ENCODE peak calls at places on chromosome 7, in nine cellular contexts. J, X, N, C, T, R, G, V and W are unnamed samples.

GRCh38 chr7:55065079-55065478 is 46.3 kb downstream of the EGFR start:
- DNase-seq in J (no peak), X (peak), N (peak), C (peak), T (peak), R (no peak), G (no peak), V (peak), W (no peak)

GRCh38 chr7:151518781-151519044 is 982 bp downstream of the RHEB start:
- DNase-seq in J (no peak), X (no peak), N (no peak), C (no peak), T (no peak), R (no peak), G (no peak), V (no peak), W (no peak)

GRCh38 chr7:70668606-70669358 is 463.2 kb upstream of the GALNT17 start:
- DNase-seq in J (no peak), X (peak), N (no peak), C (no peak), T (no peak), R (peak), G (no peak), V (no peak), W (no peak)

GRCh38 chr7:135774284-135774683 is 25.7 kb upstream of the FAM180A start:
- DNase-seq in J (no peak), X (no peak), N (no peak), C (peak), T (peak), R (peak), G (no peak), V (peak), W (no peak)

GRCh38 chr7:48636391-48637015 is 287.8 kb upstream of the CDC14C start:
- DNase-seq in J (no peak), X (peak), N (no peak), C (no peak), T (no peak), R (no peak), G (no peak), V (no peak), W (no peak)

GRCh38 chr7:25860206-25860881 is 291.7 kb upstream of the NFE2L3 start:
- DNase-seq in J (no peak), X (no peak), N (no peak), C (no peak), T (no peak), R (no peak), G (no peak), V (no peak), W (no peak)

GRCh38 chr7:94289071-94289470 is 105.6 kb upstream of the COL1A2 start:
- DNase-seq in J (no peak), X (peak), N (peak), C (peak), T (peak), R (peak), G (no peak), V (peak), W (peak)

GRCh38 chr7:37322831-37323230 is 125.8 kb downstream of the ELMO1 start:
- DNase-seq in J (no peak), X (no peak), N (no peak), C (no peak), T (no peak), R (no peak), G (no peak), V (no peak), W (no peak)

GRCh38 chr7:130486114-130486962 is 5.5 kb upstream of the MEST start:
- DNase-seq in J (peak), X (peak), N (peak), C (no peak), T (peak), R (peak), G (no peak), V (no peak), W (no peak)

GRCh38 chr7:101370836-101371235 is 8.2 kb downstream of the COL26A1 start:
- DNase-seq in J (no peak), X (no peak), N (no peak), C (no peak), T (no peak), R (no peak), G (no peak), V (no peak), W (no peak)

GRCh38 chr7:1370738-1371137 is 88.5 kb downstream of the MICALL2 start:
- DNase-seq in J (no peak), X (no peak), N (no peak), C (no peak), T (no peak), R (no peak), G (no peak), V (no peak), W (no peak)

GRCh38 chr7:110522751-110523200 is 568.2 kb upstream of the LRRN3 start:
- DNase-seq in J (no peak), X (no peak), N (peak), C (no peak), T (peak), R (no peak), G (no peak), V (no peak), W (no peak)

GRCh38 chr7:97064972-97065587 is 40.4 kb upstream of the DLX5 start:
- DNase-seq in J (no peak), X (no peak), N (peak), C (peak), T (peak), R (peak), G (no peak), V (peak), W (no peak)

GRCh38 chr7:44755698-44756627 is 7.3 kb downstream of the ZMIZ2 start:
- DNase-seq in J (no peak), X (no peak), N (no peak), C (no peak), T (no peak), R (no peak), G (no peak), V (no peak), W (no peak)

GRCh38 chr7:98250789-98251188 is 1.2 kb downstream of the TECPR1 start:
- DNase-seq in J (no peak), X (no peak), N (no peak), C (no peak), T (no peak), R (no peak), G (no peak), V (no peak), W (no peak)

GRCh38 chr7:4993471-4993870 is 34.5 kb upstream of the MMD2 start:
- DNase-seq in J (no peak), X (no peak), N (no peak), C (no peak), T (no peak), R (no peak), G (no peak), V (no peak), W (peak)

GRCh38 chr7:18241543-18242231 is 214.0 kb upstream of the PRPS1L1 start:
- DNase-seq in J (no peak), X (no peak), N (no peak), C (no peak), T (no peak), R (no peak), G (no peak), V (no peak), W (no peak)

GRCh38 chr7:43758861-43759683 is 592 bp downstream of the BLVRA start:
- DNase-seq in J (no peak), X (peak), N (peak), C (no peak), T (no peak), R (no peak), G (no peak), V (no peak), W (peak)

GRCh38 chr7:1677206-1678069 is 7.4 kb downstream of the ELFN1 start:
- DNase-seq in J (no peak), X (no peak), N (no peak), C (no peak), T (no peak), R (no peak), G (no peak), V (no peak), W (peak)

GRCh38 chr7:39384386-39384785 is 181.8 kb upstream of the YAE1 start:
- DNase-seq in J (no peak), X (no peak), N (no peak), C (no peak), T (no peak), R (no peak), G (no peak), V (no peak), W (no peak)

GRCh38 chr7:39392151-39392550 is 174.1 kb upstream of the YAE1 start:
- DNase-seq in J (no peak), X (no peak), N (no peak), C (no peak), T (no peak), R (no peak), G (no peak), V (no peak), W (no peak)

DNA sequence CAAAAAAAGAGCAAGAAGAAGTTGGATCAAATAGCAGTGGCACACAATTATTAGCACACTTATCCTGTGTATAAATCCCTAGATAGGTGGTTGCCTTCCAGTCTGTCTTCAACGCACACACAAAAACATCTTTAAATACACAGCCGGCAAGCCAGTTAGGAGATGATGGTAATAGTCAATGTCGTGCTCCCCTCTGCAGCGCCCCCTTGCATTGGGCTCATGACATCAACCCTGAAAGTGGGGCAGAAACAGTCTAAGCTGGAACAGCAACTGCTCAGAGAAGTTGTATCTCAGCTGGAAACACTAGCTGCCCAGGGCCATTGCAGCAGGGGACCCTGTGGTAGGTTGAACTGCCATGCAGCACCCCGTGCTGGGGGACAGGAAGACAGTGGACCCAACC is 179.5 kb upstream of the YAE1 start:
- DNase-seq in J (no peak), X (no peak), N (no peak), C (no peak), T (no peak), R (no peak), G (no peak), V (no peak), W (no peak)
- TF ChIP-seq CTCF in J (no peak), X (no peak), N (no peak), C (no peak), T (no peak), R (no peak), G (no peak), V (no peak), W (no peak)

GRCh38 chr7:107384025-107384424 is 85.8 kb upstream of the GPR22 start:
- DNase-seq in J (no peak), X (no peak), N (no peak), C (no peak), T (no peak), R (no peak), G (no peak), V (no peak), W (no peak)
- TF ChIP-seq CTCF in J (no peak), X (no peak), N (no peak), C (peak), T (peak), R (no peak), G (no peak), V (peak), W (no peak)

GRCh38 chr7:105014725-105015630 is 973 bp downstream of the KMT2E start:
- DNase-seq in J (no peak), X (peak), N (peak), C (no peak), T (peak), R (peak), G (no peak), V (no peak), W (no peak)
- TF ChIP-seq CTCF in J (no peak), X (no peak), N (no peak), C (no peak), T (no peak), R (no peak), G (no peak), V (no peak), W (no peak)

GRCh38 chr7:77346441-77346840 is 69.7 kb downstream of the GSAP start:
- DNase-seq in J (no peak), X (no peak), N (no peak), C (no peak), T (no peak), R (no peak), G (no peak), V (no peak), W (no peak)
- TF ChIP-seq CTCF in J (no peak), X (no peak), N (no peak), C (no peak), T (no peak), R (no peak), G (no peak), V (no peak), W (no peak)

DNA sequence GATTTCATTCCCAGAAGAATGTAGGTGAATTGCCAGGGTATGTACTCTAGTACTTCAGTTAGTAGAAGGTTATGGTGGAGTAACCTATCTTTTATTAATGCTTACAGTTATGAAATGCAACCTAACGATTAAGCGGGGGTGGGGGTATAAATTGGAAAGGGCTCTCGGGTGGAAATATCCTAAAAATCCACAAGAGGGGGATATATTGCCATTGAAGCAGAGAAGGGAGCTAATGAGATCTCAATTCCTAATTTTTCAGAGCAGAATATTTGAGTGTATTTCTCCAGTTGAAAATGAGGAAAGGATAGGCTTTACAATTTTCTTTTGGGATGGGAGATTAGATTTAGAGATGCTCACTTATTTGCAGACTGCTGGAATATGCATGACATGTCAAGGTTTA is 90.8 kb downstream of the DNAJB9 start:
- DNase-seq in J (no peak), X (no peak), N (peak), C (no peak), T (peak), R (no peak), G (no peak), V (no peak), W (no peak)
- TF ChIP-seq CTCF in J (no peak), X (peak), N (no peak), C (peak), T (peak), R (no peak), G (no peak), V (peak), W (peak)

DNA sequence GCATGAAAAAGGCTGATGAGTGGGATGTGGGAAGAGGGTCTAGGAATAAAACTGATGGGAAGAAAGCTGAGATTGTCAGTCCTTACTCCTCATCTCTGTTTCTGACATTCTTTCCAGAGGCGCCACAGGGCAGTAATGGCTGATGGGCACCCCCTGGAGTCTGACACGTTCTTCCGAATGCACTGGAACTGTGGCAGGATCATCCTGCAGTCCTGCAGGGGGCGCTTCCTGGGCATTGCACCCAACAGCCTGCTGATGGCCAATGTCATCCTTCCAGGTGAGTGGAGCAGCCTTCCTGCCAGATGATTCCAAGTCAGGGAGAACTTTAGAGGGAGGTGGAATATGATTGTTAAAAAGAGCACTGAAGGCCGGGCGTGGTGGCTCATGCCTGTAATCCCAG is 4.8 kb downstream of the FSCN3 start:
- DNase-seq in J (no peak), X (no peak), N (peak), C (peak), T (peak), R (no peak), G (no peak), V (no peak), W (no peak)
- TF ChIP-seq CTCF in J (no peak), X (no peak), N (no peak), C (peak), T (no peak), R (no peak), G (no peak), V (peak), W (peak)

GRCh38 chr7:157719705-157720655 is 383.2 kb downstream of the DNAJB6 start:
- DNase-seq in J (no peak), X (peak), N (no peak), C (no peak), T (no peak), R (no peak), G (no peak), V (no peak), W (no peak)

GRCh38 chr7:157715938-157716280 is 379.1 kb downstream of the DNAJB6 start:
- DNase-seq in J (no peak), X (no peak), N (no peak), C (no peak), T (no peak), R (no peak), G (no peak), V (no peak), W (no peak)

GRCh38 chr7:157717211-157718174 is 380.7 kb downstream of the DNAJB6 start:
- DNase-seq in J (no peak), X (peak), N (no peak), C (no peak), T (no peak), R (no peak), G (no peak), V (no peak), W (no peak)

GRCh38 chr7:157719008-157719682 is 382.3 kb downstream of the DNAJB6 start:
- DNase-seq in J (no peak), X (peak), N (no peak), C (no peak), T (no peak), R (no peak), G (no peak), V (no peak), W (no peak)

GRCh38 chr7:157718303-157719007 is 381.7 kb downstream of the DNAJB6 start:
- DNase-seq in J (no peak), X (peak), N (no peak), C (no peak), T (no peak), R (no peak), G (no peak), V (no peak), W (no peak)
- TF ChIP-seq CTCF in J (no peak), X (no peak), N (no peak), C (no peak), T (no peak), R (no peak), G (no peak), V (no peak), W (no peak)

DNA sequence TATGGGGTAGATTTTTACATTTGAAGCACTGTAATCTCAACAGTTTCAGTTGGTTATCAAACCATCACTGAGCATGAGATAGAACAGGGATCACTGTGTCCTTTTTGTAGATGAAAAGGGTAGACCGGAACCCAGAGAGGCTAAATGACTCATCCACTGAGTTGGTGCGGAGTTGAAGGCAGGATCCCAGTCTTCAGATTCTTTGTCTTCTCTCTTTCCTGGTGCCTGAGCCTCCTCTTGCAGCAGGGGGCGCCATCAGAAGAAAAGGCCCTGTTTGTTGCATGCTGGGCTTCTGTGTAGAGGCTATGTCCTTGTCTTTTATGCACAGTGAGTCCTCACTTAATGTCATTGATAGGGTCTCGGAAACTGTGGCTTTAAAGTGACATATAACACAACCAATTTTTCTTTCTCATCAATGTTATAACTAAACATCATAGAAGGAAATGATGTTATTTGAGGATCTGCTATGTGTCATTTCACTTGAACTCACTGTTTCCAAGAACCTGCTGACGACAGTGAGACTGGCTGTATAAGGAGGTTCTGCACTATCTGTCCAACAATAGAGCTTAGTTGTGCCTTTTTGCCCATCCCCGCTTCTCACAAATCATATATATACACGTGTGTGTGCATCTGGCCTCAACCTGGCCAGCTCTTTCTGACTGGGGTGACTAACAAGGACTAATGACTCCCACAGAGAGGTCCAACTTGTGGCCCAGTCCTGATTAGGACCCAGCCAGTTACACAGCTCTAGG is 14.3 kb downstream of the ZNF282 start:
- DNase-seq in J (no peak), X (no peak), N (peak), C (peak), T (peak), R (no peak), G (no peak), V (no peak), W (no peak)
- TF ChIP-seq CTCF in J (peak), X (peak), N (peak), C (peak), T (peak), R (no peak), G (peak), V (peak), W (peak)